ENCODE peak calls at places on chromosomes 11 and 22, in five cellular contexts. One of them, this sample, is unnamed.

GRCh38 chr11:58509730-58510129 is 1.8 kb upstream of the OR5B21 start:
- DNase-seq in H1: no peak
- DNase-seq in A549: no peak
- DNase-seq in K562: no peak
- DNase-seq in GM12878: no peak
- DNase-seq in this sample: no peak

GRCh38 chr11:72583177-72583553 is 91.1 kb downstream of the PDE2A start:
- DNase-seq in H1: no peak
- DNase-seq in A549: no peak
- DNase-seq in K562: no peak
- DNase-seq in GM12878: no peak
- DNase-seq in this sample: no peak

GRCh38 chr11:19660076-19660475 is 52.6 kb upstream of the NAV2 start:
- DNase-seq in H1: no peak
- DNase-seq in A549: peak
- DNase-seq in K562: peak
- DNase-seq in GM12878: peak
- DNase-seq in this sample: peak

GRCh38 chr11:111388842-111389241 is 9.8 kb upstream of the POU2AF1 start:
- DNase-seq in H1: no peak
- DNase-seq in A549: no peak
- DNase-seq in K562: no peak
- DNase-seq in GM12878: no peak
- DNase-seq in this sample: no peak

GRCh38 chr11:82767123-82767522 is 33.5 kb upstream of the FAM181B start:
- DNase-seq in H1: no peak
- DNase-seq in A549: no peak
- DNase-seq in K562: peak
- DNase-seq in GM12878: no peak
- DNase-seq in this sample: no peak

GRCh38 chr11:79439430-79439892 is 1.4 kb downstream of the TENM4 start:
- DNase-seq in H1: no peak
- DNase-seq in A549: no peak
- DNase-seq in K562: no peak
- DNase-seq in GM12878: no peak
- DNase-seq in this sample: no peak

GRCh38 chr11:117314840-117315239 is 1.2 kb downstream of the BACE1 start:
- DNase-seq in H1: no peak
- DNase-seq in A549: no peak
- DNase-seq in K562: no peak
- DNase-seq in GM12878: no peak
- DNase-seq in this sample: no peak

GRCh38 chr22:40401532-40401931 is 31.1 kb downstream of the SGSM3 start:
- DNase-seq in H1: no peak
- DNase-seq in A549: no peak
- DNase-seq in K562: no peak
- DNase-seq in GM12878: no peak
- DNase-seq in this sample: no peak

GRCh38 chr22:28299760-28300159 is 379.9 kb downstream of the TTC28 start:
- DNase-seq in H1: no peak
- DNase-seq in A549: no peak
- DNase-seq in K562: no peak
- DNase-seq in GM12878: no peak
- DNase-seq in this sample: no peak

DNA sequence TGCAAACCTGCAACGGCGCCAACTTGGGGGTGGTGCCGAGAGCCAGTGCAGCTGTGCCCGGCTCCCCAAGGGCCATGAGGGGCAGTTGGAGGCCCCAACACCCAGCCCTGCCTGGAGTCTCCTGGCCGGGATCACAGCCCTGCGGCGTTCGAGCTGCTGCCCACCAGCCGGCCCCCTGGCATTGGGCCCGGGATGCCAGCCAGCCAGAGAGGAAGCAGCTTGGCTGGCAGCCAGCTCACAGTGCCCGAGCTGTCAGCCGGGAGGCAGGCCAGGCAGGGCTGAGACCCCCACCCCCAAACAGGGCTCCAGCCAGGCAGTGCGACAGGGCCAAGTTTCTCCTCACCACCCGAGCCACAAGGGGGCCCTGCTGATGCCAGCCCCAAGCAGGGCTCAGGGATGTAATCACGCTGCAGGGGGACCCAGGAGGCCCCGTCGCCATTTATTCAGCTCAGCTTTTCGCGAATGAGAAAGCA is 26.0 kb upstream of the TCF20 start:
- DNase-seq in H1: no peak
- DNase-seq in A549: no peak
- DNase-seq in K562: no peak
- DNase-seq in GM12878: no peak
- DNase-seq in this sample: no peak
- TF ChIP-seq KDM1A in H1: no peak
- TF ChIP-seq KDM1A in A549: no peak
- TF ChIP-seq KDM1A in K562: no peak
- TF ChIP-seq KDM1A in GM12878: no peak
- TF ChIP-seq KDM1A in this sample: no peak

DNA sequence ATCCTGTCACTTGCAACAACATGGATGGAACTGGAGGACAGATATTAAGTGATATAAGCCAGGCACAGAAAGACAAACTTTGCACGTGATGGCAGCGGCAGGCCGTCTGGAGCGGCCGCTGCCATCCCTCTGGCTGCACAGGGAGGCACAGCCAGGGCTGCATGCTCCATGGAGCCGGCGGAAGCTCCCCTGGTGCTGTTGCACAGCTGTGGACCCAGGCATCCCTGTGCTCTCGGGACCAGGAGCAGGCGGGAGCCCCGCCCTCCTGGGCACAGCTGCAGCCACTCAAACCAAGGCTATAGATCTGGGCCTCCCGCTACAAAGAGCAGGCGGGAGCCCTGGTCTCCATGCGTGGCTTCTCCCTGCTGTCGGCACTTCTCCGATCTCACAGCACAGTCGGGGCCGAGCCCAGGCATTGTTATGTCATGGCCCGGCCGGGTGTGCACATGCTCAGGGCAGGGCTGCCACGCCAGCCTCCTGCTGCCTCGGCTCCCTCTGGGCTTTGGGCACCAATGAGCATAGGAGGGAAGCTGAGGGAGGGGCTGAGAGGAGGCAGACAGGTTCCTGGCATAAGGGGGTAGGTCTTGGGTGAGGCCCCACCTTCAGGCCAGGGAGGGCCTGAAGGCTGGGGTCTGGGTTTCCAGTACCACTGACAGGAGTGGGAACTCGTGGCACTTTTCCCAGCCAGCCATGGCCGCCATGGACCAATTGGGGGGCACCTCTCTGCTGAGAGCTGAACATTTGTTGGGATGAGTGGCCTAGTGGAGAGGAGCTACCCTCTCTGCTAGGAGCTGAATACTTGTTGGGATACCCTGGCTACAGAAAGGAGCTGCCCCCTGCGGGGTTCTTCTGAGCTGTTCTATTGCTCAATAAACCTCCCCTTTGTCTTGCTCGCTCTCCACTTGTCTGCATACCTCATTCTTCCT is 16.7 kb downstream of the RRP8 start:
- DNase-seq in H1: peak
- DNase-seq in A549: no peak
- DNase-seq in K562: no peak
- DNase-seq in GM12878: no peak
- DNase-seq in this sample: no peak
- TF ChIP-seq KDM1A in H1: no peak
- TF ChIP-seq KDM1A in A549: no peak
- TF ChIP-seq KDM1A in K562: no peak
- TF ChIP-seq KDM1A in GM12878: no peak
- TF ChIP-seq KDM1A in this sample: no peak

DNA sequence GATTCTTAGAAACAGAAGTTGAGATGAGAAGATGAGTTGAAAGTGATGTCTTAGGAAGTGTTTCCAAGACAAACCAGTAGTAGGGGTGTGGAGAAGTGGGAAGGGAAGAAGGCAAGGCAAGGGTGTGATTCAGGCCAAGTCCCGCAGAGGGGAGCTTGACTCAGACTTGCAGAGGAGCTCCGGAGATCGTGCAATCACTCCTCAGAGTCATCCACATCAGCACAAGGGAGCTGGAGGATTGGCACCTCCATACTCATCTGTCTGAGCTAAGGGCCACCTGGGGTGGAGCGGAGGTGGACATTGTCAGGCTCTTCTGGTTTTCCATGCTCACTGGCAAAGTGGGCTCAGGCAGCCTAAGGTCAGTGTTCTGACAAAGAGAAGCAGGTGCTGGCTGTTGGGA is 44.4 kb downstream of the CHRDL2 start:
- DNase-seq in H1: no peak
- DNase-seq in A549: no peak
- DNase-seq in K562: no peak
- DNase-seq in GM12878: no peak
- DNase-seq in this sample: no peak
- TF ChIP-seq KDM1A in H1: no peak
- TF ChIP-seq KDM1A in A549: no peak
- TF ChIP-seq KDM1A in K562: no peak
- TF ChIP-seq KDM1A in GM12878: no peak
- TF ChIP-seq KDM1A in this sample: no peak

GRCh38 chr11:3627291-3627690 is 14.5 kb downstream of the ART5 start:
- DNase-seq in H1: no peak
- DNase-seq in A549: no peak
- DNase-seq in K562: no peak
- DNase-seq in GM12878: no peak
- DNase-seq in this sample: no peak
- TF ChIP-seq KDM1A in H1: no peak
- TF ChIP-seq KDM1A in A549: no peak
- TF ChIP-seq KDM1A in K562: no peak
- TF ChIP-seq KDM1A in GM12878: no peak
- TF ChIP-seq KDM1A in this sample: no peak

DNA sequence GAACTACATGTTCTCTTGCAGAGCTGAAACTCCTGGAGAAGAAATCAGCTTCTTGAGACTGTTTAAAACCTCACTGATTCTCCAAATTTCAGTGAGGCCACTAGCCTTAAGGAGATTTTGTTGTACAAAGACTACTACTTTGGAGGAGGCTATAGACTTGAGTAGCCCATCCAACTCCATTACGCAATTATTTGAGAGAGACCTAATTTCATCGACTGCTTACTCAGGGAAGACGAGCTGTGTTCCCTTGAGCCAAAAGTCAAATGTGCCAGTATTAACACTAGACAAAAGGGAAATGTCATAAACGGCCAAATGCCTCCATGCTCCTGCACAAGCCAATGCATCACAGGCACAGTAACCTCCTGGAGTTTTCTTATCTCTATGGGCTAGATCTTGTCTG is 182.8 kb upstream of the SESN3 start:
- DNase-seq in H1: no peak
- DNase-seq in A549: no peak
- DNase-seq in K562: no peak
- DNase-seq in GM12878: no peak
- DNase-seq in this sample: no peak
- TF ChIP-seq KDM1A in H1: no peak
- TF ChIP-seq KDM1A in A549: no peak
- TF ChIP-seq KDM1A in K562: no peak
- TF ChIP-seq KDM1A in GM12878: no peak
- TF ChIP-seq KDM1A in this sample: no peak

DNA sequence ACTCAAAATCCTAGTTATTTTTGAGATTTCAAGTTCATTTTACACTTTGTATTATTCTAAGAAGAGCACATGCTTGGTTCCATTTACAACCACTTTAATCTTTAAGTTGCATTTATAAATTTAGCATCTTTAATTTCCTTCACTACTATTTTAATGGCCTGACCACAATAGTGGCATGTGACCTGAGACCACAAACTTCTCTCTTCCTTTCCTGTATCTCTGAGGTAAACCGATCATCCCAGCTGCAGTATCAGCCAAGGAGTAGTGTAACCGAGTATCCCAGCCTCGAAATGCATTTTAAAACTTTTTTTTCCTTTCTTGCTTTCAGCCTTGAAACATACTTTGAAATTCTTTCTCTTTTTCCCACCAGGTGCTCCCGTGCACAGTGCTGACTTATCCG is 28.7 kb upstream of the CBX6 start:
- DNase-seq in H1: no peak
- DNase-seq in A549: no peak
- DNase-seq in K562: no peak
- DNase-seq in GM12878: no peak
- DNase-seq in this sample: no peak
- TF ChIP-seq KDM1A in H1: no peak
- TF ChIP-seq KDM1A in A549: no peak
- TF ChIP-seq KDM1A in K562: no peak
- TF ChIP-seq KDM1A in GM12878: no peak
- TF ChIP-seq KDM1A in this sample: no peak

GRCh38 chr11:69460540-69461257 is 20.8 kb upstream of the LINC01488 start:
- DNase-seq in H1: no peak
- DNase-seq in A549: no peak
- DNase-seq in K562: no peak
- DNase-seq in GM12878: no peak
- DNase-seq in this sample: peak
- TF ChIP-seq KDM1A in H1: no peak
- TF ChIP-seq KDM1A in A549: no peak
- TF ChIP-seq KDM1A in K562: no peak
- TF ChIP-seq KDM1A in GM12878: no peak
- TF ChIP-seq KDM1A in this sample: no peak

This sample was measured in HepG2.